ENCODE peak calls at places on chromosome X, in ten cellular contexts. One of them, this sample, is unnamed.

GRCh38 chrX:11461181-11462001 is 168.2 kb downstream of the AMELX start:
- DNase-seq in breast epithelium: no peak
- DNase-seq in mammary epithelial cell: no peak
- DNase-seq in CD4-positive, alpha-beta T cell: no peak
- DNase-seq in SK-N-SH: no peak
- DNase-seq in AG04450: no peak
- DNase-seq in choroid plexus epithelial cell: peak; percentile 79
- DNase-seq in body of pancreas: no peak
- DNase-seq in HCT116: no peak
- DNase-seq in A549: no peak
- DNase-seq in this sample: no peak

GRCh38 chrX:145843196-145843595 is 25.6 kb downstream of the SLITRK2 start:
- DNase-seq in CD4-positive, alpha-beta T cell: no peak
- DNase-seq in mammary epithelial cell: no peak
- DNase-seq in A549: no peak
- DNase-seq in body of pancreas: no peak
- DNase-seq in choroid plexus epithelial cell: no peak
- DNase-seq in AG04450: no peak
- DNase-seq in HCT116: no peak
- DNase-seq in breast epithelium: no peak
- DNase-seq in SK-N-SH: no peak
- DNase-seq in this sample: no peak

GRCh38 chrX:154317391-154318000 is 21.9 kb downstream of the TKTL1 start:
- DNase-seq in body of pancreas: peak; percentile 31
- DNase-seq in A549: peak; percentile 39
- DNase-seq in AG04450: no peak
- DNase-seq in SK-N-SH: peak; percentile 51
- DNase-seq in CD4-positive, alpha-beta T cell: peak; percentile 13
- DNase-seq in mammary epithelial cell: peak; percentile 2
- DNase-seq in choroid plexus epithelial cell: peak; percentile 28
- DNase-seq in breast epithelium: no peak
- DNase-seq in HCT116: no peak
- DNase-seq in this sample: no peak

GRCh38 chrX:143633530-143634372 is 2.1 kb downstream of the SLITRK4 start:
- DNase-seq in AG04450: no peak
- DNase-seq in breast epithelium: no peak
- DNase-seq in body of pancreas: no peak
- DNase-seq in A549: no peak
- DNase-seq in SK-N-SH: no peak
- DNase-seq in choroid plexus epithelial cell: no peak
- DNase-seq in CD4-positive, alpha-beta T cell: no peak
- DNase-seq in HCT116: no peak
- DNase-seq in mammary epithelial cell: no peak
- DNase-seq in this sample: no peak

GRCh38 chrX:74923942-74924448 is 1.3 kb downstream of the NEXMIF start:
- DNase-seq in A549: no peak
- DNase-seq in choroid plexus epithelial cell: no peak
- DNase-seq in CD4-positive, alpha-beta T cell: no peak
- DNase-seq in mammary epithelial cell: no peak
- DNase-seq in breast epithelium: no peak
- DNase-seq in AG04450: no peak
- DNase-seq in SK-N-SH: peak; percentile 21
- DNase-seq in HCT116: no peak
- DNase-seq in body of pancreas: peak; percentile 22
- DNase-seq in this sample: no peak

GRCh38 chrX:39808471-39808917 is 289.3 kb downstream of the BCOR start:
- DNase-seq in A549: no peak
- DNase-seq in AG04450: no peak
- DNase-seq in HCT116: no peak
- DNase-seq in body of pancreas: no peak
- DNase-seq in CD4-positive, alpha-beta T cell: no peak
- DNase-seq in mammary epithelial cell: peak; percentile 11
- DNase-seq in breast epithelium: peak; percentile 40
- DNase-seq in choroid plexus epithelial cell: peak; percentile 84
- DNase-seq in SK-N-SH: peak; percentile 38
- DNase-seq in this sample: no peak

GRCh38 chrX:153763989-153764755 is at the start of gene PLXNB3:
- DNase-seq in breast epithelium: peak; percentile 87
- DNase-seq in HCT116: peak; percentile 50
- DNase-seq in A549: peak; percentile 77
- DNase-seq in mammary epithelial cell: peak; percentile 76
- DNase-seq in SK-N-SH: peak; percentile 87
- DNase-seq in body of pancreas: peak; percentile 85
- DNase-seq in AG04450: peak; percentile 21
- DNase-seq in choroid plexus epithelial cell: peak; percentile 61
- DNase-seq in CD4-positive, alpha-beta T cell: peak; percentile 59
- DNase-seq in this sample: peak; percentile 30

GRCh38 chrX:150155396-150156048 is 207.6 kb upstream of the MAMLD1 start:
- DNase-seq in SK-N-SH: peak; percentile 61
- DNase-seq in CD4-positive, alpha-beta T cell: no peak
- DNase-seq in A549: peak; percentile 28
- DNase-seq in breast epithelium: no peak
- DNase-seq in body of pancreas: no peak
- DNase-seq in HCT116: no peak
- DNase-seq in AG04450: peak; percentile 10
- DNase-seq in choroid plexus epithelial cell: peak; percentile 34
- DNase-seq in mammary epithelial cell: peak; percentile 28
- DNase-seq in this sample: peak; percentile 23

GRCh38 chrX:151791961-151792360 is 57.4 kb downstream of the CNGA2 start:
- DNase-seq in breast epithelium: no peak
- DNase-seq in HCT116: no peak
- DNase-seq in AG04450: no peak
- DNase-seq in A549: no peak
- DNase-seq in SK-N-SH: no peak
- DNase-seq in choroid plexus epithelial cell: no peak
- DNase-seq in CD4-positive, alpha-beta T cell: no peak
- DNase-seq in mammary epithelial cell: no peak
- DNase-seq in body of pancreas: no peak
- DNase-seq in this sample: no peak

GRCh38 chrX:101171883-101172400 is 47.6 kb upstream of the DRP2 start:
- DNase-seq in mammary epithelial cell: no peak
- DNase-seq in AG04450: no peak
- DNase-seq in body of pancreas: no peak
- DNase-seq in breast epithelium: no peak
- DNase-seq in SK-N-SH: no peak
- DNase-seq in choroid plexus epithelial cell: no peak
- DNase-seq in HCT116: no peak
- DNase-seq in CD4-positive, alpha-beta T cell: no peak
- DNase-seq in A549: no peak
- DNase-seq in this sample: no peak

GRCh38 chrX:41468647-41469323 is 21.6 kb downstream of the NYX start:
- DNase-seq in choroid plexus epithelial cell: peak; percentile 80
- DNase-seq in body of pancreas: peak; percentile 19
- DNase-seq in mammary epithelial cell: peak; percentile 40
- DNase-seq in SK-N-SH: no peak
- DNase-seq in HCT116: no peak
- DNase-seq in breast epithelium: no peak
- DNase-seq in A549: no peak
- DNase-seq in CD4-positive, alpha-beta T cell: no peak
- DNase-seq in AG04450: no peak
- DNase-seq in this sample: no peak

GRCh38 chrX:74351760-74352159 is 47.8 kb downstream of the ZCCHC13 start:
- DNase-seq in body of pancreas: no peak
- DNase-seq in AG04450: no peak
- DNase-seq in CD4-positive, alpha-beta T cell: no peak
- DNase-seq in HCT116: no peak
- DNase-seq in choroid plexus epithelial cell: peak; percentile 15
- DNase-seq in mammary epithelial cell: peak; percentile 19
- DNase-seq in SK-N-SH: no peak
- DNase-seq in A549: no peak
- DNase-seq in breast epithelium: no peak
- DNase-seq in this sample: no peak

GRCh38 chrX:150060406-150060805 is 122.1 kb upstream of the EOLA2 start:
- DNase-seq in AG04450: no peak
- DNase-seq in body of pancreas: no peak
- DNase-seq in SK-N-SH: no peak
- DNase-seq in choroid plexus epithelial cell: peak; percentile 67
- DNase-seq in mammary epithelial cell: peak; percentile 19
- DNase-seq in A549: no peak
- DNase-seq in breast epithelium: no peak
- DNase-seq in CD4-positive, alpha-beta T cell: no peak
- DNase-seq in HCT116: no peak
- DNase-seq in this sample: no peak

GRCh38 chrX:153926594-153926862 is 464 bp upstream of the ARHGAP4 start:
- DNase-seq in AG04450: no peak
- DNase-seq in body of pancreas: no peak
- DNase-seq in SK-N-SH: no peak
- DNase-seq in HCT116: no peak
- DNase-seq in breast epithelium: no peak
- DNase-seq in choroid plexus epithelial cell: no peak
- DNase-seq in A549: no peak
- DNase-seq in mammary epithelial cell: no peak
- DNase-seq in CD4-positive, alpha-beta T cell: no peak
- DNase-seq in this sample: no peak

GRCh38 chrX:125646195-125646594 is 326.5 kb downstream of the TEX13C start:
- DNase-seq in breast epithelium: no peak
- DNase-seq in choroid plexus epithelial cell: no peak
- DNase-seq in A549: no peak
- DNase-seq in body of pancreas: no peak
- DNase-seq in HCT116: no peak
- DNase-seq in mammary epithelial cell: no peak
- DNase-seq in SK-N-SH: no peak
- DNase-seq in CD4-positive, alpha-beta T cell: no peak
- DNase-seq in AG04450: no peak
- DNase-seq in this sample: no peak

GRCh38 chrX:15812212-15812938 is 22.1 kb downstream of the ZRSR2 start:
- DNase-seq in mammary epithelial cell: no peak
- DNase-seq in CD4-positive, alpha-beta T cell: no peak
- DNase-seq in choroid plexus epithelial cell: no peak
- DNase-seq in AG04450: no peak
- DNase-seq in A549: no peak
- DNase-seq in breast epithelium: no peak
- DNase-seq in SK-N-SH: no peak
- DNase-seq in body of pancreas: no peak
- DNase-seq in HCT116: no peak
- DNase-seq in this sample: no peak
- TF ChIP-seq CTCF in mammary epithelial cell: no peak
- TF ChIP-seq CTCF in CD4-positive, alpha-beta T cell: no peak
- TF ChIP-seq CTCF in choroid plexus epithelial cell: no peak
- TF ChIP-seq CTCF in AG04450: no peak
- TF ChIP-seq CTCF in A549: no peak
- TF ChIP-seq CTCF in breast epithelium: no peak
- TF ChIP-seq CTCF in SK-N-SH: no peak
- TF ChIP-seq CTCF in body of pancreas: no peak
- TF ChIP-seq CTCF in HCT116: no peak
- TF ChIP-seq CTCF in this sample: no peak

GRCh38 chrX:135193740-135194139 is 22.5 kb upstream of the CT55 start:
- DNase-seq in breast epithelium: no peak
- DNase-seq in mammary epithelial cell: no peak
- DNase-seq in HCT116: no peak
- DNase-seq in CD4-positive, alpha-beta T cell: no peak
- DNase-seq in A549: no peak
- DNase-seq in AG04450: no peak
- DNase-seq in choroid plexus epithelial cell: no peak
- DNase-seq in body of pancreas: no peak
- DNase-seq in SK-N-SH: no peak
- DNase-seq in this sample: no peak

GRCh38 chrX:135191838-135192237 is 20.6 kb upstream of the CT55 start:
- DNase-seq in breast epithelium: no peak
- DNase-seq in SK-N-SH: no peak
- DNase-seq in mammary epithelial cell: no peak
- DNase-seq in CD4-positive, alpha-beta T cell: no peak
- DNase-seq in HCT116: no peak
- DNase-seq in A549: no peak
- DNase-seq in AG04450: no peak
- DNase-seq in body of pancreas: no peak
- DNase-seq in choroid plexus epithelial cell: no peak
- DNase-seq in this sample: no peak

GRCh38 chrX:135200297-135200696 is 29.1 kb upstream of the CT55 start:
- DNase-seq in AG04450: no peak
- DNase-seq in SK-N-SH: no peak
- DNase-seq in A549: no peak
- DNase-seq in choroid plexus epithelial cell: no peak
- DNase-seq in breast epithelium: no peak
- DNase-seq in body of pancreas: no peak
- DNase-seq in mammary epithelial cell: no peak
- DNase-seq in CD4-positive, alpha-beta T cell: no peak
- DNase-seq in HCT116: no peak
- DNase-seq in this sample: no peak

GRCh38 chrX:135194684-135195083 is 23.5 kb upstream of the CT55 start:
- DNase-seq in breast epithelium: no peak
- DNase-seq in A549: no peak
- DNase-seq in SK-N-SH: peak; percentile 11
- DNase-seq in body of pancreas: no peak
- DNase-seq in CD4-positive, alpha-beta T cell: no peak
- DNase-seq in mammary epithelial cell: no peak
- DNase-seq in choroid plexus epithelial cell: no peak
- DNase-seq in AG04450: no peak
- DNase-seq in HCT116: no peak
- DNase-seq in this sample: no peak
- TF ChIP-seq CTCF in breast epithelium: no peak
- TF ChIP-seq CTCF in A549: no peak
- TF ChIP-seq CTCF in SK-N-SH: no peak
- TF ChIP-seq CTCF in body of pancreas: no peak
- TF ChIP-seq CTCF in CD4-positive, alpha-beta T cell: no peak
- TF ChIP-seq CTCF in mammary epithelial cell: no peak
- TF ChIP-seq CTCF in choroid plexus epithelial cell: no peak
- TF ChIP-seq CTCF in AG04450: no peak
- TF ChIP-seq CTCF in HCT116: no peak
- TF ChIP-seq CTCF in this sample: no peak

GRCh38 chrX:138775501-138775900 is 64.0 kb upstream of the FGF13 start:
- DNase-seq in mammary epithelial cell: peak; percentile 25
- DNase-seq in SK-N-SH: peak; percentile 30
- DNase-seq in CD4-positive, alpha-beta T cell: no peak
- DNase-seq in breast epithelium: no peak
- DNase-seq in A549: peak; percentile 5
- DNase-seq in choroid plexus epithelial cell: peak; percentile 38
- DNase-seq in body of pancreas: no peak
- DNase-seq in HCT116: no peak
- DNase-seq in AG04450: no peak
- DNase-seq in this sample: peak; percentile 5

GRCh38 chrX:138777230-138777629 is 65.7 kb upstream of the FGF13 start:
- DNase-seq in choroid plexus epithelial cell: no peak
- DNase-seq in SK-N-SH: no peak
- DNase-seq in CD4-positive, alpha-beta T cell: no peak
- DNase-seq in HCT116: no peak
- DNase-seq in AG04450: no peak
- DNase-seq in body of pancreas: no peak
- DNase-seq in mammary epithelial cell: no peak
- DNase-seq in A549: no peak
- DNase-seq in breast epithelium: no peak
- DNase-seq in this sample: no peak
- TF ChIP-seq CTCF in choroid plexus epithelial cell: no peak
- TF ChIP-seq CTCF in SK-N-SH: no peak
- TF ChIP-seq CTCF in CD4-positive, alpha-beta T cell: no peak
- TF ChIP-seq CTCF in HCT116: no peak
- TF ChIP-seq CTCF in AG04450: no peak
- TF ChIP-seq CTCF in body of pancreas: no peak
- TF ChIP-seq CTCF in mammary epithelial cell: peak; percentile 26
- TF ChIP-seq CTCF in A549: no peak
- TF ChIP-seq CTCF in breast epithelium: no peak
- TF ChIP-seq CTCF in this sample: peak; percentile 16

GRCh38 chrX:117972681-117973080 is 143.9 kb downstream of the KLHL13 start:
- DNase-seq in A549: no peak
- DNase-seq in CD4-positive, alpha-beta T cell: no peak
- DNase-seq in breast epithelium: no peak
- DNase-seq in HCT116: no peak
- DNase-seq in body of pancreas: no peak
- DNase-seq in SK-N-SH: no peak
- DNase-seq in AG04450: no peak
- DNase-seq in choroid plexus epithelial cell: no peak
- DNase-seq in mammary epithelial cell: peak; percentile 60
- DNase-seq in this sample: no peak
- TF ChIP-seq CTCF in A549: no peak
- TF ChIP-seq CTCF in CD4-positive, alpha-beta T cell: no peak
- TF ChIP-seq CTCF in breast epithelium: no peak
- TF ChIP-seq CTCF in HCT116: no peak
- TF ChIP-seq CTCF in body of pancreas: no peak
- TF ChIP-seq CTCF in SK-N-SH: no peak
- TF ChIP-seq CTCF in AG04450: no peak
- TF ChIP-seq CTCF in choroid plexus epithelial cell: no peak
- TF ChIP-seq CTCF in mammary epithelial cell: no peak
- TF ChIP-seq CTCF in this sample: no peak

This sample was measured in AG09319.